ENCODE peak calls at places on chromosomes 16 and 17, in seven cellular contexts. F is bronchial epithelial cell, M is Caco-2, L is GM23338, J is neural progenitor cell, I is A549, D is prostate gland. P is an unnamed sample.

GRCh38 chr17:52673791-52674190 is 515.3 kb upstream of the CA10 start:
- DNase-seq in F (peak), L (no peak), J (no peak), I (no peak), D (no peak), M (no peak), P (no peak)

GRCh38 chr16:25192096-25192495 is 24.7 kb upstream of the AQP8 start:
- DNase-seq in J (no peak), D (no peak), M (no peak), L (no peak), I (peak), F (no peak), P (no peak)

GRCh38 chr17:64534187-64534586 is 27.4 kb downstream of the CEP95 start:
- DNase-seq in I (peak), J (no peak), L (no peak), F (peak), D (no peak), M (no peak), P (no peak)

GRCh38 chr16:3234543-3235541 is at the start of gene ZNF200:
- DNase-seq in L (peak), M (peak), D (peak), F (peak), J (peak), I (peak), P (peak)

GRCh38 chr16:84095466-84095865 is 21.3 kb downstream of the MBTPS1 start:
- DNase-seq in D (no peak), F (no peak), I (no peak), M (no peak), L (no peak), J (no peak), P (no peak)

GRCh38 chr16:46908540-46909372 is 24.6 kb downstream of the GPT2 start:
- DNase-seq in M (peak), I (peak), D (peak), J (peak), L (peak), F (peak), P (peak)

GRCh38 chr17:81532490-81533287 is 4.5 kb downstream of the FSCN2 start:
- DNase-seq in F (no peak), M (no peak), J (no peak), I (no peak), L (no peak), D (no peak), P (no peak)

GRCh38 chr17:42058018-42058417 is 7.6 kb upstream of the C17orf113 start:
- DNase-seq in M (no peak), I (no peak), D (no peak), J (peak), F (no peak), L (no peak), P (no peak)

GRCh38 chr17:7835818-7836595 is 2.0 kb downstream of the KDM6B start:
- DNase-seq in M (no peak), J (peak), D (peak), I (peak), L (peak), F (peak), P (no peak)

GRCh38 chr17:38563362-38564253 is 42.1 kb downstream of the SRCIN1 start:
- DNase-seq in M (no peak), D (no peak), L (peak), I (no peak), F (no peak), J (peak), P (no peak)

GRCh38 chr17:27657620-27658019 is 26.6 kb downstream of the LGALS9 start:
- DNase-seq in J (peak), F (peak), D (no peak), L (peak), M (peak), I (peak), P (no peak)

GRCh38 chr16:74659041-74659440 is 7.6 kb downstream of the RFWD3 start:
- DNase-seq in L (no peak), I (no peak), J (no peak), D (no peak), M (no peak), F (no peak), P (no peak)

GRCh38 chr17:79936661-79937434 is 97.6 kb upstream of the CBX4 start:
- DNase-seq in L (no peak), I (no peak), D (no peak), F (no peak), M (no peak), J (no peak), P (no peak)

GRCh38 chr17:17414316-17414937 is 62.4 kb upstream of the MED9 start:
- DNase-seq in I (no peak), L (no peak), M (no peak), F (no peak), J (no peak), D (no peak), P (no peak)

GRCh38 chr16:57972285-57972684 is 1.4 kb upstream of the CNGB1 start:
- DNase-seq in M (no peak), F (no peak), I (no peak), D (no peak), J (no peak), L (no peak), P (no peak)

GRCh38 chr16:83835972-83836566 is 28.3 kb downstream of the HSBP1 start:
- DNase-seq in D (no peak), L (no peak), F (peak), J (no peak), M (no peak), I (peak), P (no peak)

GRCh38 chr16:87056551-87056950 is 260.6 kb downstream of the C16orf95 start:
- DNase-seq in M (peak), D (no peak), J (no peak), F (no peak), L (no peak), I (no peak), P (no peak)

GRCh38 chr16:24139282-24139681 is 116.9 kb upstream of the CACNG3 start:
- DNase-seq in L (peak), I (no peak), F (peak), M (no peak), D (no peak), J (no peak), P (no peak)

GRCh38 chr17:39208893-39209292 is 8.8 kb downstream of the RPL19 start:
- DNase-seq in D (no peak), I (peak), F (no peak), M (no peak), J (peak), L (no peak), P (no peak)

GRCh38 chr17:7674934-7675333 is 12.4 kb downstream of the TP53 start:
- DNase-seq in L (no peak), J (no peak), F (no peak), I (no peak), M (no peak), D (no peak), P (no peak)

GRCh38 chr17:39064374-39064773 is 87.1 kb downstream of the PLXDC1 start:
- DNase-seq in F (peak), L (no peak), I (no peak), J (no peak), D (no peak), M (no peak), P (no peak)

GRCh38 chr16:69567031-69567680 is 1.4 kb downstream of the NFAT5 start:
- DNase-seq in M (peak), D (peak), F (peak), I (no peak), L (no peak), J (no peak), P (no peak)

GRCh38 chr16:29745126-29745852 is 501 bp downstream of the C16orf54 start:
- DNase-seq in L (peak), J (no peak), I (no peak), D (no peak), M (no peak), F (no peak), P (no peak)

GRCh38 chr16:86478779-86479178 is 31.5 kb upstream of the FOXF1 start:
- DNase-seq in I (no peak), D (no peak), L (no peak), J (no peak), F (no peak), M (no peak), P (no peak)

GRCh38 chr17:40109471-40109824 is 9.1 kb upstream of the NR1D1 start:
- DNase-seq in D (no peak), J (no peak), I (no peak), F (no peak), M (no peak), L (no peak), P (no peak)

GRCh38 chr16:19657831-19658230 is 60.2 kb downstream of the KNOP1 start:
- DNase-seq in F (no peak), M (no peak), J (no peak), D (no peak), L (no peak), I (no peak), P (no peak)

GRCh38 chr16:54193656-54194007 is 93.0 kb downstream of the IRX3 start:
- DNase-seq in M (peak), D (peak), F (peak), L (peak), J (peak), I (peak), P (peak)

GRCh38 chr17:74433421-74434121 is 1.7 kb downstream of the GPRC5C start:
- DNase-seq in I (no peak), J (peak), D (no peak), F (no peak), L (peak), M (no peak), P (peak)
- TF ChIP-seq CTCF in I (no peak), J (no peak), D (no peak), F (no peak), L (no peak), M (no peak), P (peak)

DNA sequence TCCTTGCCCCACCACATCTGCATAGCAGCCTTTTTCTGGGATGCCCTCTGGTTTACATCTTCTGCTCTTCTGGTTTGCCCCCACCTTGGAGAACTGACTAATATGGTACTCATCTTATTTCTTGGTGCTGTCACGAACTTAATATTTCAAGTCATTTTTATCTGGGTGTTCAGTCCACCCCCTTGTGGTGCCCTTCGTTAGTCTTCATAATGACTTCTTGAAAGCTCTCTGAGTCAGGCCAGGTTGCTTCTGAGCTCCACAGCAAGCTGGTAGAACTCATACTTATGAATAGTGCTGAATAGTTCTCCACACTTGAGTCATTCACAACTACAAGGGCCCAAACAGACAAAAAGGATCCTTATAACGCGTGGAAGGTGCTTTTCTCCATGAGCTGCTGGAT is 35.8 kb upstream of the TEKT3 start:
- DNase-seq in J (no peak), F (peak), I (no peak), D (no peak), L (no peak), M (no peak), P (no peak)
- TF ChIP-seq CTCF in J (no peak), F (no peak), I (no peak), D (no peak), L (no peak), M (no peak), P (no peak)

GRCh38 chr16:5633845-5634440 is 536.3 kb upstream of the EEF2KMT start:
- DNase-seq in L (peak), M (no peak), F (peak), I (peak), D (no peak), J (peak), P (no peak)
- TF ChIP-seq CTCF in L (peak), M (peak), F (peak), I (peak), D (no peak), J (peak), P (peak)

GRCh38 chr17:69084911-69085310 is 24.2 kb upstream of the ABCA9 start:
- DNase-seq in J (peak), D (no peak), L (peak), F (peak), M (peak), I (peak), P (peak)
- TF ChIP-seq CTCF in J (peak), D (peak), L (peak), F (peak), M (peak), I (no peak), P (peak)

DNA sequence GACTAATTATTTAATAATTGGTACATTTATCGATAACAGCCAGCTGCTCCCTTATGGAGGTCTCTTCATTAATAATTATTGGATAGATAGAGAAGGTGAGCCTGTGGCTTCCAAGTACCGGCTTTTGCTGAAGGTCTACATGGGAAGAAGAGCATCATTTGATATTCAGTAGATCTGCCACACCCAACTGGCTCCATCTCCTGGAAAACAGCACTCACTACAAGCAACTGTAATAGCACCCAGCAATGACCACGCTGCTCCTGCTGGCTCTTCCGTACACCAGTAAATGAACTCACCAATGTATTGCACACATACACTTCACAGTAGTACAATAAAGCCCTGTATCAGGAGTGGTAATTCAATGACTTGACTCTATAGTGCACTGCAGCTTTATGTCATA is 19.5 kb downstream of the MARVELD3 start:
- DNase-seq in D (no peak), M (no peak), I (peak), F (peak), J (peak), L (peak), P (no peak)
- TF ChIP-seq CTCF in D (no peak), M (peak), I (peak), F (peak), J (peak), L (peak), P (peak)

DNA sequence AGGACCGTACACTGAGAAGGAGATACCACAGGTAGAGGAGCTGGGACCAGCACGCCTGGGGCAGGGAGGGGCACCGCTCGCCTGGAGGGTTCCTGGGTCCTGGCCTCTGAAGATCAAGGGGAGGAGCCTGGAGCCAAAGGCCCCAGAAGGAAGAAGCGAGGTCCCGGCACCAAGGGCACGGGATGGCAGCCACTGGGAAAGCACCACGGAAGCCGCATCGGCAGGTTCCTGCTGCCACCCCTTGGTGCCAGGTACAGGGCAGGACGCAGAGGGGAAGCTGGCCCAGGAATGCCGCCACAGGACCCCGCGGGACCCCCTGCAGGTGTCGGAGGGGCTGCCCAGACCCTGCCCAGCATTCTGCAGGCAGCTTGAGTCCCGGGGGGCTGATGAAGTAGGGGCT is 42.5 kb upstream of the CBFA2T3 start:
- DNase-seq in D (no peak), J (no peak), F (no peak), I (no peak), L (no peak), M (no peak), P (no peak)
- TF ChIP-seq CTCF in D (no peak), J (no peak), F (no peak), I (no peak), L (no peak), M (no peak), P (no peak)

DNA sequence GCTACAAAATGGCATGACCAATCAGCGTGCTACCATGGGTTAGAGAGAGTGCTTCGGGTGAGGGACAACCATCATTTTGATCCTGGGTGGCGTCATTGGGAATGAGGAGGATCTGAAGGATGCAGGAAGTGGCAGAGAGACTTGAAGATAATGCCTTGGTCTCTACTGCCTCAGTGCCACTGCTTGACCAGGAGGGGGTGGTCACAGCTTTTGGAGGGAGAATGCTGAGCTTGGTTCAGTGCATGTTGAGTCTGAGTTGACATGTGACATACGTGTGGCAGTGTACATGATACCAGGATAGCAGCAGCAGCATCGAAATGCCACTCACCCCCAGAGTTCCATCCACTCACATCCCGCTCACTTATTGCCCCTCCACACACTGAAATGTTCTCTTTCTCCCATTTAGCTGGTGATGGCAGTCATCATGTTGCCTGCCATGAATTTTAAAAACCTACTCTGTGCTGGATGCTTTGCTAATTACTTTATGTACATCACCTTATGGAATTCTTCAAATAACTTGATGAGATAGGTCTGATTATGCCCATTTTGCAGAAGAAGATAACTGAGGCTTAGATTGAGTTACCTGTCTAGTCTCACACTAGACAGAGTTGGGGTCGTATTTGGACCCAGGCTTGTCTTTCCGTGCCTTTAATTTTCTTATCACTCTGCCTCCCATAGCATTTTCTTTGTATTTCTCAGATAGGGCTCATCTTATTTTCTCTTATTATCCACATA is 36.7 kb downstream of the ARSG start:
- DNase-seq in J (no peak), F (no peak), D (no peak), M (no peak), L (no peak), I (no peak), P (no peak)
- TF ChIP-seq CTCF in J (peak), F (no peak), D (no peak), M (no peak), L (peak), I (no peak), P (no peak)

GRCh38 chr16:21643787-21644186 is 8.6 kb downstream of the IGSF6 start:
- DNase-seq in J (no peak), L (no peak), F (no peak), D (no peak), M (no peak), I (no peak), P (no peak)
- TF ChIP-seq CTCF in J (no peak), L (no peak), F (no peak), D (no peak), M (no peak), I (no peak), P (no peak)

P was measured in progenitor cell of endocrine pancreas.